ENCODE peak calls at places on chromosome X, in eight cellular contexts. One of them, this sample, is unnamed.

GRCh38 chrX:47571215-47571614 is 10.2 kb downstream of the ARAF start:
- DNase-seq in activated T-cell treated with anti-CD3 and anti-CD28 coated beads for 1 hour: no peak
- DNase-seq in fibroblast of mammary gland: no peak
- DNase-seq in body of pancreas: no peak
- DNase-seq in brain pericyte: no peak
- DNase-seq in heart left ventricle: no peak
- DNase-seq in M059J: no peak
- DNase-seq in occipital lobe: no peak
- DNase-seq in this sample: no peak

GRCh38 chrX:70656304-70656703 is 211.7 kb downstream of the DLG3 start:
- DNase-seq in activated T-cell treated with anti-CD3 and anti-CD28 coated beads for 1 hour: no peak
- DNase-seq in fibroblast of mammary gland: no peak
- DNase-seq in body of pancreas: no peak
- DNase-seq in brain pericyte: no peak
- DNase-seq in heart left ventricle: no peak
- DNase-seq in M059J: peak; percentile 1
- DNase-seq in occipital lobe: no peak
- DNase-seq in this sample: no peak

GRCh38 chrX:106932960-106933537 is 12.8 kb downstream of the CLDN2 start:
- DNase-seq in activated T-cell treated with anti-CD3 and anti-CD28 coated beads for 1 hour: no peak
- DNase-seq in fibroblast of mammary gland: peak; percentile 42
- DNase-seq in body of pancreas: no peak
- DNase-seq in brain pericyte: no peak
- DNase-seq in heart left ventricle: no peak
- DNase-seq in M059J: no peak
- DNase-seq in occipital lobe: no peak
- DNase-seq in this sample: no peak

GRCh38 chrX:154354013-154354412 is 20.4 kb downstream of the FLNA start:
- DNase-seq in activated T-cell treated with anti-CD3 and anti-CD28 coated beads for 1 hour: no peak
- DNase-seq in fibroblast of mammary gland: no peak
- DNase-seq in body of pancreas: no peak
- DNase-seq in brain pericyte: no peak
- DNase-seq in heart left ventricle: no peak
- DNase-seq in M059J: no peak
- DNase-seq in occipital lobe: no peak
- DNase-seq in this sample: no peak

GRCh38 chrX:308821-309520 is 9.6 kb downstream of the GTPBP6 start:
- DNase-seq in activated T-cell treated with anti-CD3 and anti-CD28 coated beads for 1 hour: no peak
- DNase-seq in fibroblast of mammary gland: no peak
- DNase-seq in body of pancreas: no peak
- DNase-seq in brain pericyte: no peak
- DNase-seq in heart left ventricle: no peak
- DNase-seq in M059J: no peak
- DNase-seq in occipital lobe: no peak
- DNase-seq in this sample: no peak

GRCh38 chrX:53088136-53088974 is 5.6 kb upstream of the KANTR start:
- DNase-seq in activated T-cell treated with anti-CD3 and anti-CD28 coated beads for 1 hour: peak; percentile 65
- DNase-seq in fibroblast of mammary gland: peak; percentile 85
- DNase-seq in body of pancreas: peak; percentile 80
- DNase-seq in brain pericyte: no peak
- DNase-seq in heart left ventricle: peak; percentile 87
- DNase-seq in M059J: no peak
- DNase-seq in occipital lobe: peak; percentile 60
- DNase-seq in this sample: no peak

GRCh38 chrX:154309041-154309775 is 13.6 kb downstream of the TKTL1 start:
- DNase-seq in activated T-cell treated with anti-CD3 and anti-CD28 coated beads for 1 hour: no peak
- DNase-seq in fibroblast of mammary gland: no peak
- DNase-seq in body of pancreas: no peak
- DNase-seq in brain pericyte: no peak
- DNase-seq in heart left ventricle: no peak
- DNase-seq in M059J: no peak
- DNase-seq in occipital lobe: no peak
- DNase-seq in this sample: no peak

GRCh38 chrX:21167028-21167427 is 207.2 kb upstream of the CNKSR2 start:
- DNase-seq in activated T-cell treated with anti-CD3 and anti-CD28 coated beads for 1 hour: no peak
- DNase-seq in fibroblast of mammary gland: no peak
- DNase-seq in body of pancreas: no peak
- DNase-seq in brain pericyte: no peak
- DNase-seq in heart left ventricle: no peak
- DNase-seq in M059J: no peak
- DNase-seq in occipital lobe: no peak
- DNase-seq in this sample: no peak

GRCh38 chrX:137041329-137041728 is 7.5 kb upstream of the GPR101 start:
- DNase-seq in activated T-cell treated with anti-CD3 and anti-CD28 coated beads for 1 hour: no peak
- DNase-seq in fibroblast of mammary gland: no peak
- DNase-seq in body of pancreas: no peak
- DNase-seq in brain pericyte: no peak
- DNase-seq in heart left ventricle: no peak
- DNase-seq in M059J: no peak
- DNase-seq in occipital lobe: no peak
- DNase-seq in this sample: no peak

GRCh38 chrX:119816300-119816699 is 24.9 kb upstream of the RPL39 start:
- DNase-seq in activated T-cell treated with anti-CD3 and anti-CD28 coated beads for 1 hour: no peak
- DNase-seq in fibroblast of mammary gland: peak; percentile 14
- DNase-seq in body of pancreas: no peak
- DNase-seq in brain pericyte: no peak
- DNase-seq in heart left ventricle: no peak
- DNase-seq in M059J: no peak
- DNase-seq in occipital lobe: no peak
- DNase-seq in this sample: no peak